ENCODE peak calls at places on chromosomes 6 and 20, in six cellular contexts. W is fibroblast of lung, R is spleen, T is lung, O is dorsolateral prefrontal cortex, S is colonic mucosa. N is an unnamed sample.

GRCh38 chr20:63230800-63231268 is 4.9 kb upstream of the BIRC7 start:
- DNase-seq in R (no peak), T (no peak), W (peak), S (peak), O (peak), N (peak)

GRCh38 chr6:3402310-3403243 is 54.3 kb downstream of the SLC22A23 start:
- DNase-seq in R (no peak), S (peak), O (no peak), W (no peak), T (no peak), N (no peak)

GRCh38 chr6:146896960-146897701 is 298.4 kb downstream of the ADGB start:
- DNase-seq in R (no peak), T (no peak), S (no peak), O (no peak), W (no peak), N (no peak)

GRCh38 chr20:10842116-10842515 is 168.3 kb upstream of the JAG1 start:
- DNase-seq in S (no peak), W (peak), R (no peak), T (no peak), O (no peak), N (no peak)

GRCh38 chr6:74631558-74631957 is 574.3 kb downstream of the COL12A1 start:
- DNase-seq in S (no peak), R (no peak), T (no peak), O (no peak), W (peak), N (no peak)

GRCh38 chr20:4064118-4064962 is 49.0 kb upstream of the RNF24 start:
- DNase-seq in S (peak), O (peak), T (peak), W (peak), R (peak), N (no peak)

GRCh38 chr20:31861346-31862156 is 8.8 kb downstream of the DUSP15 start:
- DNase-seq in W (peak), O (no peak), T (peak), S (peak), R (peak), N (peak)

GRCh38 chr6:113994934-113995342 is 24.0 kb upstream of the HDAC2 start:
- DNase-seq in W (peak), R (no peak), O (peak), T (no peak), S (peak), N (peak)

GRCh38 chr6:53335224-53335994 is 13.3 kb downstream of the ELOVL5 start:
- DNase-seq in O (no peak), S (peak), T (peak), R (peak), W (no peak), N (no peak)

GRCh38 chr6:108502826-108503225 is 57.9 kb upstream of the FOXO3 start:
- DNase-seq in R (no peak), S (no peak), O (no peak), W (no peak), T (no peak), N (no peak)

GRCh38 chr6:92945799-92946198 is 473.6 kb downstream of the EPHA7 start:
- DNase-seq in R (no peak), O (no peak), S (no peak), W (peak), T (no peak), N (no peak)

GRCh38 chr20:51950926-51951325 is 148.6 kb upstream of the SALL4 start:
- DNase-seq in S (no peak), R (no peak), T (no peak), O (no peak), W (no peak), N (no peak)

GRCh38 chr6:136628996-136629395 is 78.8 kb upstream of the MAP7 start:
- DNase-seq in O (no peak), T (no peak), W (no peak), R (no peak), S (no peak), N (no peak)

GRCh38 chr20:1331801-1332453 is 3.0 kb upstream of the SDCBP2 start:
- DNase-seq in R (peak), W (no peak), T (peak), S (peak), O (no peak), N (no peak)

GRCh38 chr20:63322146-63322922 is 29.3 kb downstream of the COL20A1 start:
- DNase-seq in R (peak), W (no peak), S (no peak), T (no peak), O (peak), N (no peak)

GRCh38 chr6:43985329-43985728 is 141.9 kb downstream of the MRPL14 start:
- DNase-seq in W (no peak), R (no peak), O (no peak), T (no peak), S (no peak), N (no peak)

GRCh38 chr20:36728986-36729385 is 16.9 kb downstream of the NDRG3 start:
- DNase-seq in W (no peak), O (no peak), T (no peak), S (no peak), R (no peak), N (no peak)

GRCh38 chr6:85569323-85569722 is 24.3 kb downstream of the SNX14 start:
- DNase-seq in R (no peak), S (no peak), W (peak), O (no peak), T (no peak), N (no peak)

GRCh38 chr20:49993301-49993751 is 10.5 kb downstream of the SNAI1 start:
- DNase-seq in O (no peak), R (no peak), T (no peak), S (no peak), W (peak), N (no peak)

GRCh38 chr6:127475823-127476176 is 16.6 kb upstream of the KIAA0408 start:
- DNase-seq in O (no peak), W (no peak), T (no peak), S (no peak), R (peak), N (no peak)

GRCh38 chr6:72857791-72858190 is 235.9 kb downstream of the KCNQ5 start:
- DNase-seq in S (no peak), O (no peak), W (peak), T (no peak), R (no peak), N (no peak)

GRCh38 chr20:1748777-1749176 is 91.2 kb upstream of the SIRPG start:
- DNase-seq in O (no peak), R (no peak), W (no peak), T (no peak), S (no peak), N (no peak)

GRCh38 chr20:50292324-50293243 is 102.0 kb downstream of the CEBPB start:
- DNase-seq in W (peak), S (peak), O (peak), T (peak), R (peak), N (no peak)

GRCh38 chr20:20366896-20367680 is 816 bp upstream of the INSM1 start:
- DNase-seq in T (no peak), W (no peak), S (no peak), R (no peak), O (peak), N (peak)

GRCh38 chr20:1567392-1568165 is 10.1 kb upstream of the SIRPD start:
- DNase-seq in R (no peak), S (no peak), T (no peak), O (no peak), W (no peak), N (no peak)

GRCh38 chr6:157246771-157247484 is 76.4 kb downstream of the TMEM242 start:
- DNase-seq in R (peak), T (no peak), O (no peak), S (no peak), W (no peak), N (no peak)

GRCh38 chr6:63814459-63814858 is 178.9 kb downstream of the PHF3 start:
- DNase-seq in T (no peak), S (no peak), O (no peak), W (no peak), R (no peak), N (no peak)

GRCh38 chr6:41700577-41701347 is 34.6 kb downstream of the TFEB start:
- DNase-seq in S (no peak), W (no peak), T (no peak), R (no peak), O (no peak), N (no peak)
- TF ChIP-seq CTCF in S (no peak), W (no peak), T (no peak), R (no peak), O (no peak), N (no peak)

GRCh38 chr6:30719791-30720737 is at the start of gene TUBB:
- DNase-seq in R (peak), O (peak), T (peak), W (peak), S (peak), N (peak)
- TF ChIP-seq CTCF in R (peak), O (no peak), T (no peak), W (no peak), S (no peak), N (peak)

GRCh38 chr6:27414996-27415395 is 26.4 kb downstream of the ZNF391 start:
- DNase-seq in W (no peak), S (no peak), T (no peak), O (no peak), R (no peak), N (no peak)
- TF ChIP-seq CTCF in W (no peak), S (no peak), T (no peak), O (no peak), R (no peak), N (no peak)

DNA sequence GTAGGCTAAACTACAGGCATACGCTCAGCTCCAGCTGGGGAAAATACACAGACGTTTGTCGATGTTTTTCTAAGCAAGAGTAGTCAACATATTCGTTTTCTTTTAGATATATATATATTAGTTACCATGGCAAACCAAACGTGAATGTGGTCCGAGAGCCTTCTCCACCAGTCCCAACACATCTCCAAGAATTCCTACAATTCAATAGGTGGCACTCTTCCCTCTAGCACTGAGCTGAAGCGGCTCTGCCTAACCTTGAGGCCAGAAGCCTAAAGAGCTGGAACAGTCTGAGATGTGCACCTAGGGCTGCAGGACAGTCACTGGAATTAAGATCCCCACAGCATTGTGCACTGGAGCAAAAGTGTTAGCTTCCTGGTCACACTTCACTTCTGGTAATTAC is 70.3 kb upstream of the BEND3 start:
- DNase-seq in O (peak), R (no peak), S (no peak), T (peak), W (peak), N (peak)
- TF ChIP-seq CTCF in O (peak), R (no peak), S (no peak), T (no peak), W (peak), N (no peak)

GRCh38 chr6:70210462-70210861 is 92.4 kb downstream of the COL9A1 start:
- DNase-seq in S (no peak), T (no peak), W (peak), O (no peak), R (no peak), N (no peak)
- TF ChIP-seq CTCF in S (peak), T (no peak), W (no peak), O (no peak), R (no peak), N (peak)

DNA sequence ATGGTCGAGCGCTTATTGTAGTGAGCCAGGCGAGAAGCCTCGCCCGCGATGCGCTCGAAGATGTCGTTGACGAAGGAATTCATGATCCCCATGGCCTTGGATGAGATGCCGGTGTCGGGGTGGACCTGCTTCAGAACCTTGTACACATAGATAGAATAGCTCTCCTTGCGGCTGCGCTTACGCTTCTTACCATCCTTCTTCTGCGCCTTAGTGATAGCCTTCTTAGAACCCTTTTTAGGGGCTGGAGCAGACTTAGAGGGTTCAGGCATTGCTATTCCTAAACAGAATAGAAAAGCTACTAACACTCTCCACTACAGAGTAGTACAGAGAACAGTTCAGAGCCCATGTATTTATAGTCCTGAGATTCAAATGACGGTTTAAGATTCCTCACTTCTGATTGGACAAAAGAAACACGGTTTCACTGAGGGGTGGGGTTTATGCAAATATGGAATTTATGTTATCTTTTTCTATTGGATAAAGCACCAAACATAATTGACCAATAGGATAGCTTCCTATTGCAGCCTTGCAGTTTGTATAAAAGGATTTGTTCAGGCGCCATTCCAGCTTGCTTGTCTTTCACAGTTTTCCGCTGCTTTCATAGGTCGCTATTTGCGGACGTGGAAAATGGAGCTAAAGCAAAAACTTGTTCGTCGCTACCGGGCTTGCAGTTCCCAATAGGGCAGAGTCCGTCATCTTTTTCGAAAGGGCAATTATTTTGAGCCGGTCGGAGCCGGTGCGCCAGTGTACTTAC is 43.7 kb upstream of the HFE start:
- DNase-seq in S (peak), T (peak), O (peak), R (peak), W (peak), N (no peak)
- TF ChIP-seq CTCF in S (no peak), T (no peak), O (no peak), R (no peak), W (no peak), N (no peak)

GRCh38 chr6:89071036-89071435 is 9.5 kb upstream of the PNRC1 start:
- DNase-seq in S (peak), R (no peak), O (no peak), W (no peak), T (no peak), N (no peak)

GRCh38 chr6:89068695-89069094 is 11.9 kb upstream of the PNRC1 start:
- DNase-seq in O (no peak), W (no peak), S (no peak), R (no peak), T (no peak), N (no peak)

GRCh38 chr6:89069536-89070163 is 10.9 kb upstream of the PNRC1 start:
- DNase-seq in O (no peak), W (no peak), R (no peak), S (no peak), T (no peak), N (no peak)

GRCh38 chr6:89073014-89073620 is 7.4 kb upstream of the PNRC1 start:
- DNase-seq in O (no peak), S (no peak), W (peak), T (no peak), R (no peak), N (no peak)

GRCh38 chr6:89073840-89074239 is 6.7 kb upstream of the PNRC1 start:
- DNase-seq in S (no peak), W (no peak), R (no peak), O (no peak), T (no peak), N (no peak)
- TF ChIP-seq CTCF in S (no peak), W (no peak), R (no peak), O (no peak), T (no peak), N (no peak)

N was measured in neural crest cell.